ENCODE peak calls at places on chromosomes 7 and 10, in five cellular contexts. F is HS-5, S is NCI-H1417, W is midbrain, O is amygdala. A is an unnamed sample.

GRCh38 chr10:61871487-61871886 is 30.0 kb upstream of the ARID5B start:
- DNase-seq in F (no peak), S (no peak), W (no peak), O (no peak), A (no peak)

GRCh38 chr10:31034041-31034918 is 2.6 kb upstream of the ZNF438 start:
- DNase-seq in O (no peak), S (no peak), F (peak), W (no peak), A (peak)

GRCh38 chr10:10677479-10677878 is 340.2 kb upstream of the CELF2 start:
- DNase-seq in S (peak), O (no peak), W (no peak), F (no peak), A (peak)

GRCh38 chr10:92822060-92822634 is 26.2 kb upstream of the EXOC6 start:
- DNase-seq in S (no peak), O (no peak), W (no peak), F (peak), A (no peak)

GRCh38 chr10:51224610-51225230 is 150.4 kb downstream of the PRKG1 start:
- DNase-seq in S (no peak), F (peak), O (no peak), W (no peak), A (peak)

GRCh38 chr7:97307521-97308108 is 190.1 kb downstream of the SDHAF3 start:
- DNase-seq in F (no peak), O (no peak), W (no peak), S (no peak), A (no peak)

GRCh38 chr7:141701489-141702046 is 398 bp downstream of the DENND11 start:
- DNase-seq in F (no peak), S (peak), O (no peak), W (peak), A (no peak)

GRCh38 chr10:16792675-16793074 is 24.5 kb downstream of the RSU1 start:
- DNase-seq in W (no peak), O (no peak), S (no peak), F (no peak), A (no peak)

GRCh38 chr10:25562547-25562946 is 371.5 kb upstream of the MYO3A start:
- DNase-seq in F (no peak), S (no peak), O (no peak), W (no peak), A (no peak)

GRCh38 chr10:47047127-47047504 is 135.9 kb downstream of the PTPN20 start:
- DNase-seq in F (no peak), S (no peak), W (no peak), O (no peak), A (no peak)

GRCh38 chr10:6336013-6336412 is 133.3 kb downstream of the PFKFB3 start:
- DNase-seq in S (no peak), W (peak), F (no peak), O (no peak), A (no peak)

GRCh38 chr7:68619476-68619875 is 978.8 kb upstream of the AUTS2 start:
- DNase-seq in O (no peak), F (no peak), S (no peak), W (no peak), A (no peak)

GRCh38 chr7:23544913-23545354 is 13.2 kb upstream of the TRA2A start:
- DNase-seq in W (no peak), F (peak), S (peak), O (no peak), A (peak)

GRCh38 chr10:128337860-128338378 is 211.7 kb upstream of the MKI67 start:
- DNase-seq in W (no peak), O (no peak), F (no peak), S (no peak), A (no peak)

GRCh38 chr10:93813507-93814465 is 56.0 kb downstream of the LGI1 start:
- DNase-seq in O (peak), W (peak), F (no peak), S (peak), A (no peak)

A was measured in GM04504.